ENCODE peak calls at places on chromosome 3, in ten cellular contexts. W is brain microvascular endothelial cell, I is transverse colon, C is A673, V is colonic mucosa, P is fibroblast of lung, L is tibial artery, D is HepG2, S is left ventricle myocardium inferior, E is upper lobe of right lung. Y is an unnamed sample.

GRCh38 chr3:167733961-167734497 is 663 bp downstream of the PDCD10 start:
- DNase-seq in W (no peak), I (no peak), C (no peak), V (no peak), P (peak; percentile 7), L (no peak), D (peak; percentile 18), S (no peak), E (no peak), Y (no peak)

GRCh38 chr3:195892355-195893120 is 15.8 kb downstream of the TNK2 start:
- DNase-seq in W (no peak), I (peak; percentile 38), C (no peak), V (no peak), P (peak; percentile 81), L (peak; percentile 90), D (peak; percentile 45), S (peak; percentile 58), E (no peak), Y (peak; percentile 62)

GRCh38 chr3:189954733-189955665 is 165.7 kb downstream of the P3H2 start:
- DNase-seq in W (no peak), I (no peak), C (no peak), V (no peak), P (no peak), L (no peak), D (no peak), S (no peak), E (no peak), Y (no peak)

GRCh38 chr3:102941761-102942160 is 506.9 kb downstream of the ZPLD1 start:
- DNase-seq in W (no peak), I (no peak), C (no peak), V (no peak), P (peak; percentile 55), L (no peak), D (no peak), S (no peak), E (no peak), Y (no peak)

GRCh38 chr3:169675091-169675490 is 11.6 kb upstream of the MECOM start:
- DNase-seq in W (no peak), I (no peak), C (no peak), V (no peak), P (no peak), L (no peak), D (no peak), S (no peak), E (no peak), Y (no peak)

GRCh38 chr3:168859574-168859973 is 763.9 kb upstream of the GOLIM4 start:
- DNase-seq in W (no peak), I (no peak), C (peak; percentile 6), V (no peak), P (no peak), L (no peak), D (no peak), S (no peak), E (no peak), Y (no peak)

GRCh38 chr3:153373571-153373970 is 211.5 kb downstream of the RAP2B start:
- DNase-seq in W (no peak), I (no peak), C (no peak), V (no peak), P (no peak), L (no peak), D (no peak), S (no peak), E (no peak), Y (no peak)

GRCh38 chr3:114213262-114213668 is 24.1 kb downstream of the ZNF80 start:
- DNase-seq in W (peak; percentile 47), I (no peak), C (no peak), V (no peak), P (peak; percentile 62), L (no peak), D (no peak), S (no peak), E (no peak), Y (no peak)

GRCh38 chr3:46059432-46059831 is 32.1 kb upstream of the XCR1 start:
- DNase-seq in W (no peak), I (no peak), C (no peak), V (no peak), P (no peak), L (no peak), D (no peak), S (no peak), E (no peak), Y (no peak)

GRCh38 chr3:35663471-35663870 is 24.1 kb downstream of the ARPP21 start:
- DNase-seq in W (no peak), I (no peak), C (no peak), V (no peak), P (no peak), L (no peak), D (no peak), S (peak; percentile 25), E (no peak), Y (no peak)

GRCh38 chr3:35670408-35670807 is 31.1 kb downstream of the ARPP21 start:
- DNase-seq in W (no peak), I (no peak), C (no peak), V (no peak), P (no peak), L (no peak), D (no peak), S (no peak), E (no peak), Y (no peak)

GRCh38 chr3:35666893-35667292 is 27.6 kb downstream of the ARPP21 start:
- DNase-seq in W (peak; percentile 2), I (no peak), C (peak; percentile 63), V (no peak), P (peak; percentile 10), L (no peak), D (no peak), S (no peak), E (no peak), Y (no peak)

GRCh38 chr3:35664460-35664919 is 25.2 kb downstream of the ARPP21 start:
- DNase-seq in W (peak; percentile 73), I (no peak), C (peak; percentile 86), V (no peak), P (peak; percentile 87), L (peak; percentile 61), D (no peak), S (peak; percentile 64), E (peak; percentile 59), Y (peak; percentile 15)

GRCh38 chr3:35665390-35666055 is 26.2 kb downstream of the ARPP21 start:
- DNase-seq in W (peak; percentile 7), I (no peak), C (no peak), V (no peak), P (peak; percentile 53), L (no peak), D (no peak), S (no peak), E (no peak), Y (no peak)
- H3K4me3 ChIP-seq in W (no peak overlapping the region), I (no peak overlapping the region), C (no peak overlapping the region), V (no peak overlapping the region), P (no peak overlapping the region), L (no peak overlapping the region), D (no peak overlapping the region), S (no peak overlapping the region), E (no peak overlapping the region), Y (no peak overlapping the region)

DNA sequence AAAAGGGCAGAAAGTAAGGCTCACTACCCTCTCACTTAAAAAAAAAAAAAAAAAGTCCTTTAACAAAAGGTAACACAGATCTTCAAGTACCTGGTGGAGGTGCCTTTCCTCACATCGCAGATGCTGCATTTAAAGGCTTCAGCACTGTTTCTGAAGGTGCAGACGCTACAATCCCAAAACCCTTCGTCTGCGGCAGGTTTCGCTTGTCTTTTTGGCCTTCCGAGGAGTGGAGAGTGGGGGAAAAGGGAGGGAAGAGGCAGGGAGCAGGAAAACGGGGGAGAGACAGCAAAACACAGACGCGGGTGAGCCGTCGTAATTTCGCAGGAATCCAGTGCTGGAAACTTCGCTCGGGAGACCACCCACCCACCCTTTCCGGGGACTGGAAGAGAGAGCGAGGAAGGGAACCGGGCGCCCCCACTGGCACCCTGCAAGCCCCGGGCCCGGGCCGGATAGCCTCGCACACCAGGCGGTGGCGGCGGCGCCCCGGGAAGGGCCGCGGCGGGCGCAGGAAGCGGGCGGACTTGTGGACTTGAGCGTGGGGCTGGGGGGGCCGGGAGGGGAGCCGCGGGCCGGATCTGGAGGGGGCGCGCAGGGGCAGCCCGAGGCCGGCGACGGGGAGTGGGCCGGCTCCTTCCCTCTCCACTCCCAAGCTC is 401.7 kb downstream of the SHQ1 start:
- DNase-seq in W (no peak), I (no peak), C (peak; percentile 42), V (no peak), P (peak; percentile 41), L (no peak), D (no peak), S (no peak), E (no peak), Y (peak; percentile 86)
- TF ChIP-seq CTCF in W (no peak), I (no peak), C (no peak), V (no peak), P (no peak), L (no peak), D (peak; percentile 36), S (no peak), E (no peak), Y (no peak)

DNA sequence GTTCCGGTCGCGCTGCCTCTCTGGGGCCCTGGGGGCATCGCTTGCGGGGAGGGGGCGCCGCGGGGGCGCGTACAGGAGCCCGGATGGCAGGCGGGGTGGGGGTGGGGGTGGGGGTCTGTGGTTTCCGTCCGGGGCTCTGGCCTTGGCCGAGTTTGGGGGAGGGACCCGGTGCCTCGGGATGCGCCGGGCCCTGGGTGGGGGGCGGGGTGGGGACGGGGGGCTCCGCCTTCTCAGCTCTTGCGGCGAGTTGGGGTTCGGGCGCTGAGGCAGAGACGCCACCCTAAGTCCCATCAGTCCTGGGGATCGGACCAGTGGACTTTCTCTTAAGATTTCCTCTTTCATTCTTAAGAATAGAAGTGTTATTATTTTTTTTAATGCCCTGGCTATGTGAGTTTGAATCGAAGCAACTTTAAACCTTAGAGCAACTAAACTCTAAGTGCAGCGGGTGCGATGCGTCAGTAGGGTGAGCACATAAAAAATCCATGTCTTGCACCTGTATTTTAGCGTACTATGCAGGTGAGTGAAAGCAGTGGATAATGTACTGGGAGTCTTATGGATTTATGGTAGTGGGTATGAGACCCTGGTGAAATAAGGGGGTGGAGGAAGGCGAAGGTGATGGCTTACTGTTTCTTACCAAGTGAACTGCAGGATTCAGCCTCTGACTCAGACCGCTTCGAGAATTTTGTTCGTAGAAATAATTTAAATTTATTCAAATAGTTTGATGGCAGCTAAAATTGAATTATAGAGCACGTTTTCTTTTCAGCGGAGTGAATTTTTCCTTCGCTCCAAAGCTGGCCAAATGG is 762 bp downstream of the CTNNB1 start:
- DNase-seq in W (no peak), I (peak; percentile 44), C (no peak), V (peak; percentile 46), P (peak; percentile 22), L (peak; percentile 72), D (no peak), S (peak; percentile 37), E (peak; percentile 73), Y (no peak)
- H3K27ac ChIP-seq in W (peak overlapping the region; percentile 89), I (peak overlapping the region; percentile 99), C (peak overlapping the region; percentile 88), V (peak overlapping the region; percentile 83), P (peak overlapping the region; percentile 94), L (peak overlapping the region; percentile 99), D (peak overlapping the region; percentile 93), S (peak overlapping the region; percentile 95), E (peak overlapping the region; percentile 97), Y (peak overlapping the region; percentile 87)

DNA sequence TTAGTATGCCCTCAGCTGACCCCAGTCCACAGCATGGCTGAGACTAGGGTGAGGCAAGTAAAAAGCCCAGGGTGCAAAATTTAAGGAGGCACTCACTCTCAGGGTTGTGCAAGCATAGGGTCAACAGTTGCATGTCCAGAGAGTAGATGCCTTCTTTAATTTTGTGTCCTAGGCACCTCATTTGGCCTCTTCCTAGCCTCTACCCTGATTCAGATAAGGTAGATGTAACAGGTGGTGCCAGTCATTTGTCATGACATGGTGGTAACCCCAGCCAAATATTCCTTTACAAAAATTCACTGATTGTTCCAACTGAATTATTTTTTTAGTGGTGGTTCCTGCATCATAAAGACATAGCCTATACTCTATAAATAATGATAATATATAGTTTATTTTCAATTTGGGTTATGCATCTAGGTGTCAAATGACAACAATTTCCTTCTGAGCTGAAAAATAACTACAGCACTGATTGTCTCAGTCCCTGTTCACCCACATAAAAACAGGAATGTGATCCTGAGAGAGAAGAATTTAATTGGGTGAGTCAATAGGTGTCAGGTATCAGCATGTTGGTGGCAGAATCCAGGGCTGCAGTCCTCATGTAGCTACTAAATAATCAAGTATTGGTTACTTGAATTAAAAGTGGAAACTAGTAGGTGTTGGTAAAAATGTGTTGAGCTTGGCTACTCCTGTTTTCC is 44.2 kb upstream of the TIPARP start:
- DNase-seq in W (no peak), I (no peak), C (no peak), V (no peak), P (peak; percentile 78), L (no peak), D (no peak), S (no peak), E (no peak), Y (no peak)
- H3K4me3 ChIP-seq in W (no peak overlapping the region), I (no peak overlapping the region), C (no peak overlapping the region), V (no peak overlapping the region), P (no peak overlapping the region), L (no peak overlapping the region), D (no peak overlapping the region), S (no peak overlapping the region), E (no peak overlapping the region), Y (no peak overlapping the region)

Y was measured in pancreas.